ENCODE peak calls at places on chromosomes 12 and 14, in five cellular contexts. One of them, this sample, is unnamed.

GRCh38 chr14:95142208-95142607 is 15.1 kb downstream of the DICER1 start:
- DNase-seq in AG04450: no peak
- DNase-seq in CD4-positive, CD25-positive, alpha-beta regulatory T cell: no peak
- DNase-seq in AG09319: no peak
- DNase-seq in NCI-H510A: no peak
- DNase-seq in this sample: no peak

GRCh38 chr12:54019924-54020586 is 8.2 kb upstream of the HOXC6 start:
- DNase-seq in AG04450: no peak
- DNase-seq in CD4-positive, CD25-positive, alpha-beta regulatory T cell: no peak
- DNase-seq in AG09319: no peak
- DNase-seq in NCI-H510A: no peak
- DNase-seq in this sample: no peak

GRCh38 chr14:104503691-104504090 is 75.9 kb upstream of the C14orf180 start:
- DNase-seq in AG04450: no peak
- DNase-seq in CD4-positive, CD25-positive, alpha-beta regulatory T cell: no peak
- DNase-seq in AG09319: no peak
- DNase-seq in NCI-H510A: no peak
- DNase-seq in this sample: no peak

GRCh38 chr14:91303091-91303923 is 58.8 kb upstream of the GPR68 start:
- DNase-seq in AG04450: no peak
- DNase-seq in CD4-positive, CD25-positive, alpha-beta regulatory T cell: peak; percentile 58
- DNase-seq in AG09319: no peak
- DNase-seq in NCI-H510A: no peak
- DNase-seq in this sample: no peak

GRCh38 chr12:2503036-2503435 is 291.7 kb upstream of the FKBP4 start:
- DNase-seq in AG04450: no peak
- DNase-seq in CD4-positive, CD25-positive, alpha-beta regulatory T cell: no peak
- DNase-seq in AG09319: no peak
- DNase-seq in NCI-H510A: no peak
- DNase-seq in this sample: no peak

GRCh38 chr14:90330203-90331196 is 1.2 kb downstream of the NRDE2 start:
- DNase-seq in AG04450: no peak
- DNase-seq in CD4-positive, CD25-positive, alpha-beta regulatory T cell: no peak
- DNase-seq in AG09319: no peak
- DNase-seq in NCI-H510A: no peak
- DNase-seq in this sample: no peak

GRCh38 chr14:75339059-75339458 is 60.4 kb downstream of the FOS start:
- DNase-seq in AG04450: no peak
- DNase-seq in CD4-positive, CD25-positive, alpha-beta regulatory T cell: no peak
- DNase-seq in AG09319: no peak
- DNase-seq in NCI-H510A: no peak
- DNase-seq in this sample: no peak

GRCh38 chr12:77608157-77608755 is 222.4 kb upstream of the NAV3 start:
- DNase-seq in AG04450: no peak
- DNase-seq in CD4-positive, CD25-positive, alpha-beta regulatory T cell: no peak
- DNase-seq in AG09319: peak; percentile 11
- DNase-seq in NCI-H510A: no peak
- DNase-seq in this sample: no peak

GRCh38 chr12:106648736-106649135 is 65.9 kb downstream of the RFX4 start:
- DNase-seq in AG04450: no peak
- DNase-seq in CD4-positive, CD25-positive, alpha-beta regulatory T cell: no peak
- DNase-seq in AG09319: no peak
- DNase-seq in NCI-H510A: no peak
- DNase-seq in this sample: no peak

GRCh38 chr14:93657875-93658274 is 130.4 kb downstream of the PRIMA1 start:
- DNase-seq in AG04450: no peak
- DNase-seq in CD4-positive, CD25-positive, alpha-beta regulatory T cell: no peak
- DNase-seq in AG09319: no peak
- DNase-seq in NCI-H510A: no peak
- DNase-seq in this sample: no peak

GRCh38 chr12:1618489-1618888 is 10.5 kb upstream of the WNT5B start:
- DNase-seq in AG04450: no peak
- DNase-seq in CD4-positive, CD25-positive, alpha-beta regulatory T cell: no peak
- DNase-seq in AG09319: no peak
- DNase-seq in NCI-H510A: no peak
- DNase-seq in this sample: no peak

GRCh38 chr14:93984070-93984469 is 7.7 kb upstream of the ASB2 start:
- DNase-seq in AG04450: peak; percentile 6
- DNase-seq in CD4-positive, CD25-positive, alpha-beta regulatory T cell: no peak
- DNase-seq in AG09319: no peak
- DNase-seq in NCI-H510A: no peak
- DNase-seq in this sample: no peak

GRCh38 chr14:23421594-23421993 is 13.5 kb upstream of the MYH6 start:
- DNase-seq in AG04450: no peak
- DNase-seq in CD4-positive, CD25-positive, alpha-beta regulatory T cell: no peak
- DNase-seq in AG09319: no peak
- DNase-seq in NCI-H510A: no peak
- DNase-seq in this sample: no peak

GRCh38 chr14:34580381-34580780 is 40.9 kb upstream of the EAPP start:
- DNase-seq in AG04450: no peak
- DNase-seq in CD4-positive, CD25-positive, alpha-beta regulatory T cell: no peak
- DNase-seq in AG09319: no peak
- DNase-seq in NCI-H510A: no peak
- DNase-seq in this sample: no peak